ENCODE peak calls at places on chromosomes 1 and 21, in six cellular contexts. E is activated CD4-positive, alpha-beta T cell treated with anti-CD3 and anti-CD28 coated beads, Interleukin-2, amount 50 U/mL, for 24 hours; N is posterior vena cava; J is fibroblast of pulmonary artery; R is GM03348; O is body of pancreas. C is an unnamed sample.

GRCh38 chr21:41605934-41606285 is 98.0 kb upstream of the TMPRSS2 start:
- DNase-seq in E (no peak), R (no peak), J (no peak), N (no peak), O (no peak), C (no peak)

GRCh38 chr1:229627003-229627402 is 956 bp downstream of the URB2 start:
- DNase-seq in J (no peak), N (no peak), E (no peak), R (no peak), O (no peak), C (no peak)

GRCh38 chr1:63480057-63480456 is 43.0 kb downstream of the ITGB3BP start:
- DNase-seq in R (no peak), E (no peak), N (no peak), J (no peak), O (no peak), C (no peak)

GRCh38 chr1:216903389-216903754 is 180.1 kb upstream of the ESRRG start:
- DNase-seq in O (no peak), J (peak; percentile 46), E (no peak), R (no peak), N (no peak), C (no peak)

GRCh38 chr1:170711682-170712081 is 47.8 kb downstream of the PRRX1 start:
- DNase-seq in N (no peak), O (no peak), E (no peak), J (no peak), R (peak; percentile 61), C (no peak)

GRCh38 chr1:216281757-216282156 is 141.5 kb downstream of the USH2A start:
- DNase-seq in N (no peak), R (no peak), J (no peak), E (no peak), O (no peak), C (no peak)

GRCh38 chr1:54479251-54479650 is 68.8 kb upstream of the ACOT11 start:
- DNase-seq in R (no peak), N (no peak), E (no peak), J (no peak), O (no peak), C (no peak)

GRCh38 chr1:191993549-191993948 is 164.7 kb upstream of the RGS18 start:
- DNase-seq in R (no peak), J (peak; percentile 72), E (no peak), N (no peak), O (no peak), C (peak; percentile 2)

GRCh38 chr21:35171385-35171784 is 122.3 kb upstream of the RUNX1 start:
- DNase-seq in R (no peak), O (no peak), N (no peak), E (no peak), J (no peak), C (no peak)

GRCh38 chr1:234148350-234148749 is 224.9 kb upstream of the COA6 start:
- DNase-seq in J (no peak), R (no peak), E (no peak), O (no peak), N (no peak), C (no peak)

GRCh38 chr1:6347641-6348487 is 45.7 kb downstream of the ACOT7 start:
- DNase-seq in R (peak; percentile 54), E (peak; percentile 47), J (peak; percentile 51), N (no peak), O (peak; percentile 48), C (peak; percentile 85)

GRCh38 chr1:165424454-165425283 is 20.3 kb downstream of the RXRG start:
- DNase-seq in R (no peak), J (no peak), O (no peak), E (no peak), N (no peak), C (no peak)

GRCh38 chr1:180616441-180616840 is 15.4 kb upstream of the XPR1 start:
- DNase-seq in E (no peak), R (peak; percentile 48), N (no peak), O (no peak), J (no peak), C (no peak)

GRCh38 chr1:97186381-97186780 is 464.8 kb downstream of the PTBP2 start:
- DNase-seq in R (no peak), O (no peak), N (no peak), E (no peak), J (peak; percentile 22), C (no peak)

GRCh38 chr1:84689514-84690396 is 506 bp downstream of the SSX2IP start:
- DNase-seq in R (peak; percentile 50), E (peak; percentile 32), N (peak; percentile 86), O (peak; percentile 60), J (peak; percentile 50), C (peak; percentile 40)